ENCODE peak calls at places on chromosomes 12 and 14, in four cellular contexts. I, H, X and A are unnamed samples.

GRCh38 chr14:33943081-33943480 is 7.8 kb downstream of the EGLN3 start:
- DNase-seq in I (peak), H (peak), X (peak), A (peak)

GRCh38 chr12:79858518-79858917 is 76.4 kb downstream of the PPP1R12A start:
- DNase-seq in I (no peak), H (no peak), X (no peak), A (no peak)

GRCh38 chr14:103527408-103528157 is 1.4 kb upstream of the TRMT61A start:
- DNase-seq in I (no peak), H (no peak), X (no peak), A (no peak)

GRCh38 chr14:74571901-74572828 is 39.9 kb downstream of the LTBP2 start:
- DNase-seq in I (no peak), H (no peak), X (peak), A (no peak)

GRCh38 chr12:32501835-32502333 is 102.5 kb downstream of the FGD4 start:
- DNase-seq in I (peak), H (peak), X (peak), A (peak)

GRCh38 chr12:4763549-4763948 is 43.3 kb downstream of the GALNT8 start:
- DNase-seq in I (no peak), H (no peak), X (no peak), A (peak)

GRCh38 chr14:53278602-53279506 is 125.7 kb upstream of the DDHD1 start:
- DNase-seq in I (no peak), H (no peak), X (no peak), A (no peak)

GRCh38 chr12:49825360-49825970 is 2.7 kb downstream of the NCKAP5L start:
- DNase-seq in I (no peak), H (no peak), X (no peak), A (no peak)

GRCh38 chr12:45122776-45123380 is 72.0 kb upstream of the DBX2 start:
- DNase-seq in I (no peak), H (peak), X (no peak), A (peak)

GRCh38 chr12:16076553-16076952 is 165.4 kb downstream of the DERA start:
- DNase-seq in I (no peak), H (no peak), X (peak), A (peak)

GRCh38 chr12:107805488-107806180 is 31.1 kb downstream of the ASCL4 start:
- DNase-seq in I (no peak), H (no peak), X (no peak), A (no peak)

GRCh38 chr12:9673404-9674225 is 4.1 kb downstream of the CLEC2D start:
- DNase-seq in I (no peak), H (no peak), X (no peak), A (no peak)

GRCh38 chr12:50618864-50619609 is 114.3 kb downstream of the DIP2B start:
- DNase-seq in I (no peak), H (no peak), X (no peak), A (no peak)

GRCh38 chr14:38838049-38838978 is 264.7 kb downstream of the SEC23A start:
- DNase-seq in I (no peak), H (no peak), X (no peak), A (no peak)

GRCh38 chr14:29926228-29926627 is 1.4 kb downstream of the PRKD1 start:
- DNase-seq in I (no peak), H (no peak), X (no peak), A (no peak)

GRCh38 chr12:57583008-57583831 is 7.8 kb upstream of the PIP4K2C start:
- DNase-seq in I (peak), H (peak), X (peak), A (peak)